ENCODE peak calls at places on chromosomes 3 and 15, in four cellular contexts. S is CD4-positive, alpha-beta T cell; N is cardiac muscle cell; A is DND-41. E is an unnamed sample. For H3K27me3 and H3K9me3, the result is how much of the 10 kb centered on the place peaks cover.

GRCh38 chr3:195005251-195005620 is 265.7 kb downstream of the XXYLT1 start:
- DNase-seq in N (no peak), A (no peak), S (no peak), E (no peak)

GRCh38 chr3:153400641-153401040 is 238.6 kb downstream of the RAP2B start:
- DNase-seq in A (no peak), S (no peak), N (no peak), E (no peak)

GRCh38 chr15:34737379-34737928 is 17.3 kb downstream of the GJD2 start:
- DNase-seq in S (no peak), A (no peak), N (peak), E (no peak)

GRCh38 chr3:141231923-141232861 is 567 bp downstream of the PXYLP1 start:
- DNase-seq in N (peak), S (peak), A (peak), E (peak)

GRCh38 chr3:65665922-65666321 is 372.8 kb downstream of the MAGI1 start:
- DNase-seq in N (no peak), A (no peak), S (no peak), E (no peak)

GRCh38 chr3:17823816-17824215 is 81.4 kb upstream of the TBC1D5 start:
- DNase-seq in A (no peak), N (no peak), S (no peak), E (no peak)

GRCh38 chr3:134685881-134686802 is 35.3 kb upstream of the KY start:
- DNase-seq in S (no peak), A (no peak), N (no peak), E (no peak)

GRCh38 chr15:49620174-49620573 is 444 bp downstream of the FAM227B start:
- DNase-seq in N (no peak), S (no peak), A (no peak), E (no peak)

GRCh38 chr3:129890125-129890524 is 3.4 kb downstream of the TMCC1 start:
- DNase-seq in S (no peak), N (no peak), A (peak), E (no peak)

GRCh38 chr3:136350557-136350956 is 100.4 kb downstream of the PCCB start:
- DNase-seq in A (no peak), N (peak), S (no peak), E (no peak)

GRCh38 chr3:116512931-116513330 is 67.6 kb upstream of the LSAMP start:
- DNase-seq in A (no peak), S (no peak), N (no peak), E (no peak)
- H3K27ac ChIP-seq in A (no peak), S (no peak), N (no peak), E (no peak)

DNA sequence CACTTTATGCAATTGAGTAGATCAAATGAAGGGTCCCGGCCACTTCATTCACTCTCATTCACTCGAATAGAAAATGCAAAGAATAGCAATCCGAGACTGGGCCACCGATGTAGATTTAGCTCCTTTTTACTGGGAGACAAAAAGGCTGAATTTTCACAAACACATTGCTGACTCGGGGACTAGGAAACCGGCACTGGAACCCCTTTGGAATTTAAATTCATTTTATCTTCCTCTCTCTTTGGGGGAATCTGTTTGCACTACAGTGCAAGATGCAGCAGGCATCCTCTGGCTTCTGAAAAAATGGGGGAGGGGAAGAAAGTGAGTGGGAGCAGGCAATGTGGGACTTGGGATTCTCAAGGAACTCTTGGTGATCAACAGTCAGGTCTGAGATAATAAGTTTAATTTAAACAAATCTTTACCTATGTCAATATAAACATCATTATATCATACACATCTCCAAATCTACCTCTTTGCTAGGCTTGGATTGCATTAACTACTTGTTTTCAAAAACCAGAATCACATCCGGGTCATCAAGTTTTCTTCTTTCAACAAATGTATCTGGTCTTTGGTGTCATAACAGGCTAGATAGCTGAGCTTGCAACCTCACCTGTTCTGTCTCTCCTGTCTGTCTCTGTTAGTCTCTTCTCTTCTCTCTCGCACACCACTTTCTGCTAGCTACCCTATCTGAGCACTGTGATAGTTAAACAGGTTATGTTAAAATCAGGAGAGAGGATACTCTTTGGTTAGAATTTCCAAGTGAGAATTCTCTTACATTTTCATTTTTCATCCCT is 6.6 kb downstream of the FOXB1 start:
- DNase-seq in A (no peak), N (no peak), S (no peak), E (no peak)
- H3K27me3 ChIP-seq in A (under half), N (half or more), S (half or more), E (under half)

DNA sequence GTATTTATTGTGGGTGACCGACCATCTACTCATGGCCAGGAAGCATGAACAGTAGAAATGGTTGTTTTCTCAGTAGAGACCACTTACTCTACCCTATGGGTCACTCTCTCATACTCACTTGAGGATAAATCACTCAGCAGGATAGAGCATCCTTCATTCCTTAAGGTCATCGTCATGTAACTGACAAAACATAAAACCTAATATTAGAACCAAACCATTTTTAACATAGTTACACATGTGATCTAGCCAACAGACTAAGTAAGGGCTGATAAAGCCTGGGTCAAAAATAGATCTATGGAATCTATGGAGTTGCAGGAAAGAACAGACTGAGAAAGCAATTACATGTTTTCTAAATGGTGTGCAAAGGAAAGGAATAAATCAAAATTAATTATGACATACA is 769.1 kb downstream of the NTRK3 start:
- DNase-seq in S (no peak), N (no peak), A (no peak), E (no peak)
- H3K9me3 ChIP-seq in S (under half), N (under half), A (under half), E (under half)

DNA sequence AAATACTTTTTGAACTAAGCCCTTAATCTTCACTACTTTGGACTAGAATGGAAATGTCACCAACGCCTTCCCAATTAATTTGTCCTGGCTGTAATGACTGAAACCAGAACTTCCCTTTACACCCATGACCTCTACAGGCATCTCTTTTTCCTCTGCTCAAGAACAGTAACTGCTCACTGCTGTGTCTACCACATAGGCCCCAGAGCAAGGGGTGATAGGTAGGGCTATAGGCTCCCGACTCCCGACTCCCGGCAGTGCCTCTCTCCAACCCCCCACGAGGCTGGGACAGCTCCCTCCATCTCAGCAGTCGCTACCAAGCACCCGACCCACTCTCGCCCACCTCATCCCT is 384 bp upstream of the LEKR1 start:
- DNase-seq in S (no peak), N (no peak), A (no peak), E (no peak)
- H3K27ac ChIP-seq in S (peak), N (peak), A (no peak), E (peak)

E was measured in right cardiac atrium.